ENCODE peak calls at places on chromosomes 5 and 9, in ten cellular contexts. J, E, R, H, T, Y, X, P, A and V are unnamed samples.

GRCh38 chr5:136811086-136811485 is 445.7 kb upstream of the TRPC7 start:
- DNase-seq in R (no peak), A (no peak), H (no peak), J (no peak), X (no peak), E (no peak), P (no peak), Y (peak; percentile 10), T (no peak), V (no peak)

GRCh38 chr5:13567819-13568218 is 376.7 kb downstream of the DNAH5 start:
- DNase-seq in T (no peak), H (no peak), Y (no peak), E (peak; percentile 80), X (no peak), A (no peak), P (no peak), R (peak; percentile 30), J (no peak), V (peak; percentile 96)

GRCh38 chr9:68446836-68447235 is 90.4 kb downstream of the PGM5 start:
- DNase-seq in X (no peak), H (no peak), J (no peak), P (no peak), Y (no peak), E (no peak), T (no peak), A (no peak), R (no peak), V (no peak)

GRCh38 chr5:7763621-7764072 is 87.3 kb downstream of the CFAP90 start:
- DNase-seq in P (no peak), J (peak; percentile 42), T (no peak), X (peak; percentile 17), E (no peak), H (no peak), Y (no peak), R (no peak), A (no peak), V (no peak)

GRCh38 chr9:69325409-69326212 is 596 bp downstream of the ENTREP1 start:
- DNase-seq in R (peak; percentile 5), T (no peak), X (peak; percentile 38), J (peak; percentile 2), A (no peak), H (no peak), E (no peak), P (no peak), Y (no peak), V (peak; percentile 28)

GRCh38 chr5:54518146-54519082 is 855 bp downstream of the SNX18 start:
- DNase-seq in T (peak; percentile 17), E (peak; percentile 40), J (peak; percentile 57), Y (no peak), A (no peak), R (no peak), P (peak; percentile 76), H (peak; percentile 48), X (peak; percentile 75), V (peak; percentile 39)

GRCh38 chr5:79590395-79590999 is 21.7 kb upstream of the TENT2 start:
- DNase-seq in E (no peak), X (no peak), P (no peak), H (no peak), R (no peak), A (no peak), T (no peak), J (no peak), Y (no peak), V (no peak)

GRCh38 chr9:73050887-73051550 is 98.2 kb upstream of the ALDH1A1 start:
- DNase-seq in Y (no peak), J (no peak), X (peak; percentile 10), E (no peak), H (no peak), A (no peak), P (no peak), T (no peak), R (no peak), V (no peak)

GRCh38 chr9:82332018-82332773 is 343.6 kb downstream of the SPATA31D1 start:
- DNase-seq in A (no peak), Y (no peak), X (no peak), R (peak; percentile 18), H (no peak), P (no peak), E (peak; percentile 94), J (no peak), T (no peak), V (peak; percentile 87)

GRCh38 chr9:70491798-70492736 is 77.6 kb upstream of the KLF9 start:
- DNase-seq in P (no peak), T (no peak), X (no peak), A (no peak), H (no peak), E (no peak), R (no peak), J (no peak), Y (peak; percentile 26), V (no peak)

GRCh38 chr9:91295357-91295756 is 66.4 kb downstream of the AUH start:
- DNase-seq in T (no peak), P (no peak), Y (no peak), R (no peak), A (no peak), H (no peak), E (no peak), X (no peak), J (no peak), V (no peak)

GRCh38 chr9:121769939-121770338 is 118.5 kb downstream of the DAB2IP start:
- DNase-seq in R (no peak), T (no peak), P (no peak), X (no peak), J (no peak), H (no peak), Y (no peak), E (no peak), A (no peak), V (no peak)

GRCh38 chr5:112024769-112025168 is 267.8 kb upstream of the NREP start:
- DNase-seq in E (no peak), Y (no peak), H (no peak), R (no peak), X (no peak), A (no peak), P (no peak), T (no peak), J (no peak), V (no peak)

GRCh38 chr5:158287643-158288228 is 428.8 kb upstream of the CLINT1 start:
- DNase-seq in E (peak; percentile 26), A (no peak), P (no peak), Y (peak; percentile 21), H (no peak), J (no peak), T (no peak), R (peak; percentile 3), X (no peak), V (peak; percentile 52)

GRCh38 chr5:39362646-39363045 is 1.6 kb downstream of the C9 start:
- DNase-seq in P (no peak), X (no peak), A (no peak), R (no peak), H (no peak), E (no peak), Y (no peak), J (no peak), T (no peak), V (no peak)

GRCh38 chr5:32311404-32312193 is 1.1 kb downstream of the MTMR12 start:
- DNase-seq in A (peak; percentile 73), J (no peak), R (no peak), E (no peak), P (peak; percentile 27), Y (no peak), T (no peak), H (no peak), X (no peak), V (no peak)

GRCh38 chr9:133693703-133694529 is 44.2 kb downstream of the SARDH start:
- DNase-seq in Y (no peak), X (no peak), R (no peak), E (no peak), A (no peak), P (no peak), H (no peak), T (no peak), J (no peak), V (no peak)

GRCh38 chr5:179217356-179217755 is 127.9 kb downstream of the ADAMTS2 start:
- DNase-seq in J (no peak), H (no peak), P (peak; percentile 37), E (no peak), A (no peak), X (no peak), T (no peak), R (peak; percentile 25), Y (no peak), V (no peak)